ENCODE peak calls at places on chromosomes 7 and 10, in six cellular contexts. T, V, X, P, W and D are unnamed samples.

GRCh38 chr7:140316165-140316661 is 82.1 kb downstream of the SLC37A3 start:
- DNase-seq in X (peak), T (peak), V (no peak), P (peak), W (no peak), D (no peak)

GRCh38 chr10:8112230-8112915 is 57.9 kb downstream of the GATA3 start:
- DNase-seq in V (no peak), T (no peak), P (no peak), W (no peak), X (no peak), D (no peak)

GRCh38 chr7:141220263-141220662 is 146.4 kb downstream of the TMEM178B start:
- DNase-seq in T (no peak), X (peak), V (no peak), P (no peak), W (no peak), D (no peak)

GRCh38 chr7:13687500-13687899 is 302.0 kb downstream of the ETV1 start:
- DNase-seq in P (no peak), W (no peak), T (no peak), V (no peak), X (no peak), D (no peak)

GRCh38 chr10:7696545-7696944 is 6.6 kb upstream of the ITIH2 start:
- DNase-seq in X (no peak), P (peak), W (no peak), T (peak), V (no peak), D (no peak)

GRCh38 chr7:1666251-1666778 is 3.8 kb upstream of the ELFN1 start:
- DNase-seq in X (no peak), T (no peak), P (no peak), V (no peak), W (peak), D (no peak)

GRCh38 chr7:31080112-31080511 is 28.0 kb downstream of the ADCYAP1R1 start:
- DNase-seq in V (no peak), W (no peak), T (no peak), X (no peak), P (no peak), D (no peak)

GRCh38 chr10:69104994-69105790 is 17.3 kb downstream of the SRGN start:
- DNase-seq in X (no peak), V (no peak), P (no peak), W (no peak), T (no peak), D (no peak)

GRCh38 chr7:24978837-24979469 is 1.0 kb downstream of the OSBPL3 start:
- DNase-seq in X (no peak), T (no peak), W (peak), V (no peak), P (peak), D (no peak)

GRCh38 chr10:116704926-116705325 is 37.4 kb downstream of the HSPA12A start:
- DNase-seq in P (peak), X (no peak), T (no peak), V (no peak), W (no peak), D (no peak)

GRCh38 chr7:112940314-112940732 is 146.3 kb downstream of the GPR85 start:
- DNase-seq in X (no peak), W (no peak), V (no peak), T (no peak), P (no peak), D (no peak)

GRCh38 chr10:65294329-65294728 is 1631.5 kb upstream of the LRRTM3 start:
- DNase-seq in W (no peak), P (no peak), X (no peak), V (no peak), T (peak), D (no peak)

GRCh38 chr7:17275749-17276671 is 22.4 kb upstream of the AHR start:
- DNase-seq in V (no peak), W (no peak), T (peak), P (peak), X (peak), D (no peak)

GRCh38 chr10:4947635-4948596 is 15.3 kb upstream of the AKR1C1 start:
- DNase-seq in V (no peak), P (peak), W (no peak), X (peak), T (peak), D (no peak)

GRCh38 chr10:51369903-51370302 is 295.6 kb downstream of the PRKG1 start:
- DNase-seq in W (no peak), P (no peak), V (no peak), X (peak), T (peak), D (no peak)

GRCh38 chr10:113169853-113170455 is 219.9 kb downstream of the TCF7L2 start:
- DNase-seq in P (no peak), V (no peak), W (no peak), T (no peak), X (no peak), D (no peak)

GRCh38 chr7:11831727-11832495 is at the start of gene THSD7A:
- DNase-seq in V (no peak), T (peak), P (peak), W (peak), X (peak), D (peak)

GRCh38 chr10:93710333-93710909 is 8.0 kb upstream of the FRA10AC1 start:
- DNase-seq in P (no peak), X (no peak), W (no peak), T (no peak), V (no peak), D (no peak)

GRCh38 chr10:130025811-130026510 is 61.9 kb upstream of the EBF3 start:
- DNase-seq in V (no peak), X (no peak), P (no peak), W (no peak), T (no peak), D (no peak)

GRCh38 chr7:18228686-18229085 is 201.0 kb upstream of the PRPS1L1 start:
- DNase-seq in P (no peak), T (no peak), V (no peak), X (no peak), W (no peak), D (no peak)

GRCh38 chr10:113131611-113132330 is 181.7 kb downstream of the TCF7L2 start:
- DNase-seq in V (no peak), W (no peak), X (peak), T (peak), P (no peak), D (peak)

GRCh38 chr7:1251796-1252542 is 19.3 kb downstream of the UNCX start:
- DNase-seq in P (no peak), W (no peak), X (no peak), V (no peak), T (no peak), D (no peak)

GRCh38 chr10:132858121-132859081 is 72.5 kb upstream of the NKX6-2 start:
- DNase-seq in W (no peak), T (no peak), P (no peak), X (no peak), V (no peak), D (no peak)

GRCh38 chr10:108970016-108970415 is 953.3 kb downstream of the XPNPEP1 start:
- DNase-seq in X (peak), V (no peak), P (no peak), T (peak), W (peak), D (no peak)

GRCh38 chr10:12262278-12262981 is 66.4 kb downstream of the CDC123 start:
- DNase-seq in V (no peak), W (no peak), X (no peak), T (no peak), P (no peak), D (no peak)

GRCh38 chr10:68318331-68319059 is 13.4 kb upstream of the HNRNPH3 start:
- DNase-seq in T (no peak), V (no peak), W (no peak), X (no peak), P (no peak), D (no peak)

GRCh38 chr10:77628906-77629730 is 8.5 kb downstream of the KCNMA1 start:
- DNase-seq in T (no peak), P (no peak), W (no peak), X (no peak), V (no peak), D (no peak)

GRCh38 chr10:77625379-77625778 is 12.2 kb downstream of the KCNMA1 start:
- DNase-seq in W (no peak), X (no peak), V (no peak), T (no peak), P (no peak), D (no peak)

GRCh38 chr10:77629775-77630565 is 7.6 kb downstream of the KCNMA1 start:
- DNase-seq in P (no peak), X (no peak), T (peak), V (no peak), W (no peak), D (no peak)

GRCh38 chr10:77622822-77623410 is 14.7 kb downstream of the KCNMA1 start:
- DNase-seq in T (no peak), X (no peak), P (no peak), W (no peak), V (no peak), D (no peak)

DNA sequence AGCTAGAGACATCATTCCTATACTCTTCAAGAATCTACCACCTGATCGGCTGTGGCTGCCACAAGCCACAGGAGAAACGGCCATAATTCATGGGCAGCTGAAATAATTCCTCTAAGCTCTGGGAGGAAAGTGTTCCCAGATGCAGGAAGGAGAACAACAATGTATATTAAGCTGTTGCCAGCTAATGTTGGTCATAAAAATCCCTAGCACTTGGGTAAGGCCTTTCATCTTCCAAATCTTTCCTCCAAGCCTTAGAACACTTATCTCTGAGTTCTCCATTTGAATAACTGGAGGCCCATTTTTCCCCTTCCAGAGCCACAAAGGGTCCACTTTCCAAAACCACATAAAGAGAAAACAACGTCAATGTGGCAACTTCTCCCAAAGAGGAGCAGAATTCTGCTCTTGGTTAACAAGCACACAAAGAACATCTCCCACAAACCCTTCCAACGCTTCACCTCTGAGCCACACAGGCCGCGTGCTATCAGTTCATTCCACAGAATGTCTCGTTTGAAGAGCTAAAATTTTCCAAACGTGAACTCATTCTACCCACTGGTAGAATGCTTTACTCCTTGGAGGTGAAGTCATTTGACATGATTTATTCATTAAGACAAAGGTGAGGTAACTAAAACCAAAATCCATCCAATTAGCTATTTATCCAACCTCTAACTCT is 11.2 kb downstream of the KCNMA1 start:
- DNase-seq in W (no peak), X (no peak), P (no peak), T (no peak), V (no peak), D (no peak)
- TF ChIP-seq CTCF in W (no peak), X (no peak), P (no peak), T (no peak), V (no peak), D (no peak)

GRCh38 chr10:413662-414071 is 275.8 kb downstream of the DIP2C start:
- DNase-seq in P (no peak), W (no peak), T (no peak), X (no peak), V (no peak), D (no peak)

GRCh38 chr10:412109-412508 is 276.9 kb downstream of the ZMYND11 start:
- DNase-seq in P (no peak), W (no peak), T (no peak), V (no peak), X (peak), D (no peak)

GRCh38 chr10:418894-419293 is 270.6 kb downstream of the DIP2C start:
- DNase-seq in T (no peak), X (no peak), P (no peak), V (no peak), W (no peak), D (no peak)

GRCh38 chr10:420154-421121 is 269.0 kb downstream of the DIP2C start:
- DNase-seq in V (no peak), W (no peak), T (no peak), P (no peak), X (peak), D (no peak)

DNA sequence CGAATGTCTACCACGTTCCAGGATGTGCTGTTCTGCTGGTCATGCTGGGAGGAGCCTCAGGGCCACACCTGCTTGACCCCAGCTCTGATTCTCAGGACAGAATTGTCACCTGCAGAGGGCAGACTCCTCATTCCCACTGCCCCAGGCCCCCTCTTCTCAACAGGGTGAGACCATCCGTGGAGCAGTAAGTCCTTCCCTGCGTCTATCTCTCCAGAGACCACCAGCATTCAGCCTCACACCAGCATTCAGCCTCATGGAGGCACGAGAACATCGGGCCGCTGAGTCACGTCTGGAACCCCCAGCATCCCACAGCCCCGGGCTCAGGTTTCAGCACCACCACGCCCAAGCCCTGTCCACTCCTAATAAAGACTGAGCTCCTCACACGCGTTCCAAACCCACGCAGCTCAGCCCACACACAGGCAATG is 273.4 kb downstream of the DIP2C start:
- DNase-seq in T (no peak), P (no peak), W (peak), V (no peak), X (peak), D (no peak)
- TF ChIP-seq CTCF in T (no peak), P (no peak), W (no peak), V (no peak), X (no peak), D (peak)

GRCh38 chr7:36987363-36987724 is 263.1 kb upstream of the AOAH start:
- DNase-seq in T (no peak), V (no peak), X (no peak), W (no peak), P (no peak), D (no peak)
- TF ChIP-seq CTCF in T (no peak), V (no peak), X (no peak), W (peak), P (no peak), D (no peak)

DNA sequence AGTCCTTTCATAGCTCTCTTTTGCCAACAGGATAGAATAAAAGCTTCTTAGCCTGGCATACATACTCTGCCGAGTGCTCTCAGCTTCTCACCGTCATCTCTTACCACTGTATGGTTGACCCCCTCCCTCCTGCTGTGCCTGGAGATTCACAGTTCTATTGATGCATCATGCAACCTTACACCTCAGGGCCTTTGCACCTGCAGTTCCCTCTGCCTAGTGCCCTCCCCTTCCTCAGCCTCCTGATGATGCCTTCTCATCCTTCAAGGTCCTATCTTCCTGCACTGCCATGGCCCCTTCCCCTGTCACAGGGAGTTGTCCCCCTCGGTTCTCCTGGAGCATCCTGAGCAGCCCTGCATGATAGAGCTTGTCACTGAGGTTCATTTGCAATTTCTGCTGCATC is 81.5 kb downstream of the CDH23 start:
- DNase-seq in P (no peak), W (no peak), X (no peak), V (no peak), T (no peak), D (no peak)
- TF ChIP-seq CTCF in P (no peak), W (no peak), X (no peak), V (no peak), T (no peak), D (no peak)

DNA sequence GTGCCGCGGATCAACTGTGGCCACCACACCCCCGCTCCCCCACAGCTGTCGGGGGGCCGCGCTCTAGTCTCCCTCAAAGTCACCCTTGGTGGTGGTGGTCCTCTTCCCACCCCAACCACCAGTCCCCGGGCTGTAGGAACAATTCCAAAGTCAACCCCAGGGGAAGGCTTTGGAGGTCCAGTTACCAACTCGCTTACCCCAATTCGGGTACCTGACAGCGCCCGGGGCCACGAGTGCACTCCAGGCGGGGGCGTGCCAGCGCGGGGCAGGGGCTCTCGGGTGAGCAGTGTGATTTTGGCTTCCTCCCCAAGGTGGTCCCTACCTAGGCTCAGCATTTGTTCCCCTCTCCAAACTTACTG is 584 bp upstream of the ZMIZ1 start:
- DNase-seq in T (peak), X (no peak), P (no peak), V (no peak), W (peak), D (no peak)
- TF ChIP-seq CTCF in T (no peak), X (no peak), P (no peak), V (no peak), W (no peak), D (no peak)

GRCh38 chr10:34653530-34653929 is 161.6 kb downstream of the PARD3 start:
- DNase-seq in T (no peak), V (no peak), P (no peak), X (no peak), W (no peak), D (no peak)

GRCh38 chr10:34658934-34659333 is 156.2 kb downstream of the PARD3 start:
- DNase-seq in T (no peak), W (no peak), P (no peak), V (no peak), X (no peak), D (no peak)

GRCh38 chr10:34654211-34654610 is 160.9 kb downstream of the PARD3 start:
- DNase-seq in V (no peak), T (no peak), W (no peak), P (no peak), X (no peak), D (no peak)

GRCh38 chr10:34656676-34657075 is 158.4 kb downstream of the PARD3 start:
- DNase-seq in T (no peak), V (no peak), W (no peak), P (no peak), X (no peak), D (no peak)

DNA sequence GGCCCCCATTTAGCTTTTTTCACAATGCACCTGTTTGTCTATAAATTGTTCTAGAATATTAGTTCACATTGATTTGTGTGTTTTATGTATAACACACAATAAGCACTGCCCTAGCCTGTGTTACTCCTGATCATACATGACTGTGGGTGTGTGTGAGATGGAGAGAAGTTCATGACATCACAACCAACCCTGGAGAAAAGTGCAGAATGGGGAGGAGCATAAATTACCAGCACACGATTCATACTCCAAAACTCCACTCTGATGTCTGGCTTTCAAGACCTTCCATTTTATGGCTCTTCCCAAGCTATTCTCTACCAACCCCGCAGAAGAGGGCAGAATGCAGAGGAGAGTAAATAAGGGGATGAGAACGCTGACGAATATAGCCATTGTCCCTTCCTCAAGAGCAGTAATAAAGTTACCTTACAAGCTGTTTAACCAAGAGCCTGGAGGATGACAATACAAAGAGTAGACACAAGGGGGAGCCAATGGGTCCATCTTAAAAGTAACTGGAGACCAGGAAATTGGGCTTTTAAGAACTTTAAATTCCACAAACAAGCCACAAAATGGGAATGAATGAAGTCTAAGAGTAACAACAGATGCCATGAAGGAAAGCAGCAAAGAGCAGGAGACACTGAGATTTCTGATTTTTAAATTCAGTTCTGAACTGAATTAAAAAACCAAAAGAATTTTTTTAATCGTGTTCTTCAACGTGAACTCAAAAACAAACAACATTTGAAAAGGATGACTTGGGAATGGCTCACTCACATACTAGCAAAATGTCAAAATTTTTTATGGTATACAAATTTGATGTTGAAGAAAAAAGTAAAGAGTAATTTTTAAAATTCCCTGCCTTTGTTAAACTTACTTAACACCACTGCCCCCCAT is 159.6 kb downstream of the PARD3 start:
- DNase-seq in V (no peak), X (peak), P (peak), T (peak), W (peak), D (no peak)
- TF ChIP-seq CTCF in V (peak), X (peak), P (peak), T (peak), W (peak), D (peak)

GRCh38 chr10:76309744-76310441 is 878.5 kb downstream of the LRMDA start:
- DNase-seq in T (peak), V (no peak), X (peak), W (no peak), P (no peak), D (no peak)
- TF ChIP-seq CTCF in T (no peak), V (no peak), X (no peak), W (no peak), P (no peak), D (no peak)

DNA sequence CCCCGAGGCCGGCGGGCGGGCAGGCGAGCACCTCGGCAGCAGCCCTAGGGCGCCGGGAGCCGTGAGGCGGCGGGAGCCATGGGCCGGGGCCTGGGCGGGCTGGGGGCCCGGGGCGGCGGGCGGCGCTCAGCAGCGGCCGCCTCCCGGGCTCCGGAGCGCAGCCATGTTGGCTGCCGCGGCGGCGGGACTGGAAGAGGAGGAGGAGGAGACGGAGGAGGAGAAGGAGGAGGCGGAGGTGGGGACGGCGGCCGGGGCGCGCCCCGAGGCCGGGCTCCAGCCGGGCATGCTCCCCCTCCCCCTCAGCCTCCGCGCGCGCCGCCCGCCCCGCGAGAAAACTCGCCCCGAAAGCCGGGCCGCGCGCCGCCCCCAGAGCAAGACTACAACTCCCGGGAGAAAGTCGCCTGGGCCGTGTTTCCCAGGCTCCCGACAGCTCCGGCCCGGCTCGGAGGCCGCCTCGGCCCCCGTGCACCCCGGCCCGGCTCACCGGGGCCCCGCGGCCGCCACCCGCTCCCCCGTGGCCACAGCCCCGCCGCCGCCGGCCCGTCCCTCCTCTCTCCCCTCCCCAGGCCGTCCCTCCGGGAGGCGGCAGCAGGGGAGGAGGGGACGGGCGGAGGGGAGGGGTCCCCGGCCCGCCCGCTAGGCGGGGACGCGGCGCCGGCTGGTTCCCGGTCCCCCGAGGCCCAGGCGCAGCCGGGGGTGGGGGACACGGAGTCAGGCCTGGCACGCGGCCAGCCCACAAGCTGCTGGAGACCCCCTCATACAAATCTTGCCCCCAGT is at the start of gene DLG5:
- DNase-seq in V (no peak), W (peak), P (peak), T (peak), X (peak), D (peak)
- TF ChIP-seq CTCF in V (no peak), W (peak), P (no peak), T (no peak), X (no peak), D (peak)